ENCODE peak calls at places on chromosomes 12 and 14, in seven cellular contexts. One of them, this sample, is unnamed.
A peak's percentile ranks its signal among the peaks of the same experiment; 100 is the strongest.

GRCh38 chr12:93536766-93537515 is 35.5 kb upstream of the SOCS2 start:
- DNase-seq in HCT116: no peak
- DNase-seq in A549: no peak
- DNase-seq in ovary: no peak
- DNase-seq in breast epithelium: no peak
- DNase-seq in adrenal gland: no peak
- DNase-seq in tibial nerve: no peak
- DNase-seq in this sample: no peak

GRCh38 chr14:68947802-68948201 is 31.3 kb downstream of the ACTN1 start:
- DNase-seq in ovary: peak; percentile 77
- DNase-seq in adrenal gland: no peak
- DNase-seq in HCT116: no peak
- DNase-seq in breast epithelium: no peak
- DNase-seq in A549: peak; percentile 76
- DNase-seq in tibial nerve: peak; percentile 51
- DNase-seq in this sample: peak; percentile 65

GRCh38 chr14:23638414-23639047 is 2.4 kb downstream of the DHRS2 start:
- DNase-seq in ovary: no peak
- DNase-seq in breast epithelium: no peak
- DNase-seq in A549: no peak
- DNase-seq in tibial nerve: no peak
- DNase-seq in adrenal gland: no peak
- DNase-seq in HCT116: no peak
- DNase-seq in this sample: no peak

GRCh38 chr14:49959822-49960408 is 67.0 kb downstream of the ARF6 start:
- DNase-seq in A549: no peak
- DNase-seq in breast epithelium: no peak
- DNase-seq in HCT116: no peak
- DNase-seq in ovary: no peak
- DNase-seq in adrenal gland: no peak
- DNase-seq in tibial nerve: no peak
- DNase-seq in this sample: no peak

GRCh38 chr14:46250113-46250703 is 401.4 kb downstream of the RPL10L start:
- DNase-seq in HCT116: peak; percentile 19
- DNase-seq in adrenal gland: no peak
- DNase-seq in tibial nerve: no peak
- DNase-seq in A549: peak; percentile 35
- DNase-seq in breast epithelium: no peak
- DNase-seq in ovary: no peak
- DNase-seq in this sample: no peak

GRCh38 chr12:5264006-5264405 is 167.9 kb upstream of the NTF3 start:
- DNase-seq in A549: no peak
- DNase-seq in ovary: no peak
- DNase-seq in HCT116: no peak
- DNase-seq in tibial nerve: no peak
- DNase-seq in adrenal gland: no peak
- DNase-seq in breast epithelium: no peak
- DNase-seq in this sample: no peak

GRCh38 chr14:72999316-72999715 is 27.6 kb downstream of the ZFYVE1 start:
- DNase-seq in ovary: no peak
- DNase-seq in HCT116: no peak
- DNase-seq in tibial nerve: no peak
- DNase-seq in adrenal gland: no peak
- DNase-seq in breast epithelium: no peak
- DNase-seq in A549: no peak
- DNase-seq in this sample: no peak

GRCh38 chr12:89349814-89350213 is 2.5 kb downstream of the DUSP6 start:
- DNase-seq in breast epithelium: no peak
- DNase-seq in tibial nerve: no peak
- DNase-seq in ovary: no peak
- DNase-seq in A549: no peak
- DNase-seq in HCT116: no peak
- DNase-seq in adrenal gland: no peak
- DNase-seq in this sample: peak; percentile 14

GRCh38 chr14:29265852-29266251 is 499.3 kb downstream of the FOXG1 start:
- DNase-seq in ovary: no peak
- DNase-seq in breast epithelium: no peak
- DNase-seq in HCT116: no peak
- DNase-seq in tibial nerve: no peak
- DNase-seq in A549: no peak
- DNase-seq in adrenal gland: no peak
- DNase-seq in this sample: no peak

GRCh38 chr14:96162265-96162664 is 42.4 kb upstream of the BDKRB2 start:
- DNase-seq in ovary: no peak
- DNase-seq in breast epithelium: no peak
- DNase-seq in tibial nerve: no peak
- DNase-seq in adrenal gland: no peak
- DNase-seq in A549: no peak
- DNase-seq in HCT116: no peak
- DNase-seq in this sample: no peak

GRCh38 chr12:59077153-59077930 is 157.0 kb upstream of the LRIG3 start:
- DNase-seq in A549: no peak
- DNase-seq in tibial nerve: no peak
- DNase-seq in ovary: peak; percentile 25
- DNase-seq in adrenal gland: no peak
- DNase-seq in breast epithelium: no peak
- DNase-seq in HCT116: no peak
- DNase-seq in this sample: no peak

GRCh38 chr14:85054178-85054577 is 475.8 kb upstream of the FLRT2 start:
- DNase-seq in adrenal gland: no peak
- DNase-seq in HCT116: no peak
- DNase-seq in tibial nerve: no peak
- DNase-seq in A549: no peak
- DNase-seq in ovary: no peak
- DNase-seq in breast epithelium: no peak
- DNase-seq in this sample: no peak

GRCh38 chr14:91888641-91889476 is 21.5 kb upstream of the TC2N start:
- DNase-seq in ovary: no peak
- DNase-seq in adrenal gland: no peak
- DNase-seq in tibial nerve: no peak
- DNase-seq in A549: no peak
- DNase-seq in breast epithelium: no peak
- DNase-seq in HCT116: no peak
- DNase-seq in this sample: no peak

GRCh38 chr12:9668141-9669018 is 1.1 kb upstream of the CLEC2D start:
- DNase-seq in A549: no peak
- DNase-seq in adrenal gland: no peak
- DNase-seq in HCT116: no peak
- DNase-seq in tibial nerve: no peak
- DNase-seq in breast epithelium: no peak
- DNase-seq in ovary: peak; percentile 36
- DNase-seq in this sample: no peak

GRCh38 chr12:9674226-9674590 is 4.7 kb downstream of the CLEC2D start:
- DNase-seq in breast epithelium: no peak
- DNase-seq in adrenal gland: no peak
- DNase-seq in tibial nerve: no peak
- DNase-seq in A549: no peak
- DNase-seq in ovary: no peak
- DNase-seq in HCT116: no peak
- DNase-seq in this sample: no peak

GRCh38 chr12:9669019-9669326 is 540 bp upstream of the CLEC2D start:
- DNase-seq in breast epithelium: no peak
- DNase-seq in HCT116: no peak
- DNase-seq in adrenal gland: no peak
- DNase-seq in tibial nerve: no peak
- DNase-seq in ovary: no peak
- DNase-seq in A549: no peak
- DNase-seq in this sample: no peak

GRCh38 chr12:9669534-9669933 is at the start of gene CLEC2D:
- DNase-seq in adrenal gland: no peak
- DNase-seq in tibial nerve: no peak
- DNase-seq in HCT116: no peak
- DNase-seq in breast epithelium: no peak
- DNase-seq in ovary: no peak
- DNase-seq in A549: no peak
- DNase-seq in this sample: no peak

GRCh38 chr12:9673404-9674225 is 4.1 kb downstream of the CLEC2D start:
- DNase-seq in ovary: peak; percentile 55
- DNase-seq in adrenal gland: peak; percentile 34
- DNase-seq in tibial nerve: no peak
- DNase-seq in A549: peak; percentile 53
- DNase-seq in breast epithelium: no peak
- DNase-seq in HCT116: peak; percentile 51
- DNase-seq in this sample: no peak
- TF ChIP-seq POLR2A in ovary: no peak
- TF ChIP-seq POLR2A in adrenal gland: no peak
- TF ChIP-seq POLR2A in tibial nerve: no peak
- TF ChIP-seq POLR2A in A549: no peak
- TF ChIP-seq POLR2A in breast epithelium: no peak
- TF ChIP-seq POLR2A in HCT116: no peak
- TF ChIP-seq POLR2A in this sample: no peak

GRCh38 chr12:14387472-14387871 is 22.0 kb downstream of the ATF7IP start:
- DNase-seq in breast epithelium: no peak
- DNase-seq in ovary: no peak
- DNase-seq in HCT116: no peak
- DNase-seq in tibial nerve: no peak
- DNase-seq in adrenal gland: no peak
- DNase-seq in A549: no peak
- DNase-seq in this sample: no peak

GRCh38 chr12:14390885-14391530 is 25.5 kb downstream of the ATF7IP start:
- DNase-seq in HCT116: no peak
- DNase-seq in breast epithelium: no peak
- DNase-seq in adrenal gland: no peak
- DNase-seq in tibial nerve: no peak
- DNase-seq in A549: no peak
- DNase-seq in ovary: no peak
- DNase-seq in this sample: no peak

GRCh38 chr12:14390449-14390848 is 25.0 kb downstream of the ATF7IP start:
- DNase-seq in adrenal gland: no peak
- DNase-seq in breast epithelium: no peak
- DNase-seq in A549: no peak
- DNase-seq in tibial nerve: no peak
- DNase-seq in ovary: no peak
- DNase-seq in HCT116: no peak
- DNase-seq in this sample: no peak

GRCh38 chr12:14379508-14379907 is 14.0 kb downstream of the ATF7IP start:
- DNase-seq in breast epithelium: no peak
- DNase-seq in A549: no peak
- DNase-seq in tibial nerve: no peak
- DNase-seq in ovary: no peak
- DNase-seq in HCT116: no peak
- DNase-seq in adrenal gland: no peak
- DNase-seq in this sample: no peak

DNA sequence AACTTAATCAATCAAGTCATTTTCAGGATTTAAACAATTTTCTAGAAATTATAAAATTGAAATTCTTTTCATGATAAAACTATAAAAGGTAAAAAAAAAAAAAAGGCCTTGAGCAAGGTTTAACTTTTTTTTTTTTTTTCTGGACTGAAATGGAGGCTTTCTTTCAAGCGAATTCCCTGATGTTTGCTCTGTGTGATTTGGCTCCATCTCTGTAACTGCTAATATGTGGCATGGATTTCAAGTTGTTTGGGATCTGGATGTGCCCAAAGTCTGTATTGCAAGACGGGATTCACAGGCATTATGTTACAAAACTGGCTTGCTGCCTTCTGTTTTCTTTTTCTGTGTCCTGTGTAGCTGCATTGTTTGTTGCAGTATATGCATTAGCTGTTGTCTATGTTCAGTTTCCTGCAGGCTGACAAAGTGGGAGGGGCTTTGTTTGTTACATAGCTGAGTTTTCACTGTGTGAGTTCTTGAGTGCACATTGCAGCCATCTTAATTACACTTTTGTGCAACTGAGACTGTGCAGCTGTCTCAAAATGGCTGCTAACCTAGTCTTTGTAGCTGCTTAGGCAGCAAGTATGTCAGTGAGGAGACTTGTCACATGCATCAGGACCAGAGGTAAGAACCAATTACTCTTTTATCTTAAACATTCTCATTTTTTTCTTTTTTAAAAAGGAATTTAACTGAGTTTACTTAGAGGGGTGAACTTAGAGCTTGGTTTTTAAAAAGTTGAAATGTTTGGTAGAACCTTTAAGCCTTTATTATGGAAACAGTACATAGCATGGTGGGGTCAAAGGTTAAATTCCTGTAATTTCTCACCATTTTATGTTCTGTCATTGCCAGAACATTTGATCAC is 19.5 kb downstream of the ATF7IP start:
- DNase-seq in A549: peak; percentile 91
- DNase-seq in ovary: no peak
- DNase-seq in HCT116: peak; percentile 93
- DNase-seq in tibial nerve: no peak
- DNase-seq in breast epithelium: no peak
- DNase-seq in adrenal gland: peak; percentile 73
- DNase-seq in this sample: peak; percentile 75
- TF ChIP-seq POLR2A in A549: no peak
- TF ChIP-seq POLR2A in ovary: no peak
- TF ChIP-seq POLR2A in HCT116: no peak
- TF ChIP-seq POLR2A in tibial nerve: no peak
- TF ChIP-seq POLR2A in breast epithelium: no peak
- TF ChIP-seq POLR2A in adrenal gland: peak; percentile 78
- TF ChIP-seq POLR2A in this sample: no peak

DNA sequence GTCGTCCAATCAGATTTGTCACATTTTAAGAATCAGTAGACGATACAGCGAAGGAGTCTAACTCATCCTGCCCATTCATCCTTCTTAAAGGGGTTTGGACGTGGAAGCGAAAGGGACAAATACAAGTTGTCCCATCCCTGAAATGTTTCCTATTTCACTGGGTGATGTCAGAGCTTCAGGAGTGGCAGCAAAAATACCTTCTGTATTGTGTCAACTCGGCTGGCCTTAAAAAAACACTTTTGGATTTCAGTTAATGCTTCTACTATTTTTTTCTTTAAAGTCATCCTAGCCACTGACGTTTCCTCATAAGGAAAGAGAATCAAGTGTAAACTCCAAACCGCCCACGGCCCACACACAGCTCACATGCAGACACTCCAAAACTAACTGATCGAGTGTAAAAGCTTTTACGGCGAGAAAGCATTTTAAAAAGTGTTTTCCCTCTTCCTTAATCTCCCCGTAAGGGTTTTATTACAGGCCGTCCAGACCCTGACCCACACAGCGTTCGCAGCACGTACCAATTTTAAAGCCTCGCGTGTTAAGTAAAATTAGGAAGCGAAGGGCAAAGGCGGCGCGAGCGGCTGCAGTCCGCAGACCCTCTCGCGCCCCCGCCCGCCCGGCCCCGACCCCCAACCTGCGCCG is 593 bp downstream of the CFL2 start:
- DNase-seq in tibial nerve: no peak
- DNase-seq in ovary: peak; percentile 52
- DNase-seq in A549: peak; percentile 51
- DNase-seq in breast epithelium: no peak
- DNase-seq in adrenal gland: peak; percentile 33
- DNase-seq in HCT116: no peak
- DNase-seq in this sample: peak; percentile 57
- TF ChIP-seq POLR2A in tibial nerve: peak; percentile 56
- TF ChIP-seq POLR2A in ovary: no peak
- TF ChIP-seq POLR2A in A549: no peak
- TF ChIP-seq POLR2A in breast epithelium: peak; percentile 42
- TF ChIP-seq POLR2A in adrenal gland: no peak
- TF ChIP-seq POLR2A in HCT116: no peak
- TF ChIP-seq POLR2A in this sample: peak; percentile 58

DNA sequence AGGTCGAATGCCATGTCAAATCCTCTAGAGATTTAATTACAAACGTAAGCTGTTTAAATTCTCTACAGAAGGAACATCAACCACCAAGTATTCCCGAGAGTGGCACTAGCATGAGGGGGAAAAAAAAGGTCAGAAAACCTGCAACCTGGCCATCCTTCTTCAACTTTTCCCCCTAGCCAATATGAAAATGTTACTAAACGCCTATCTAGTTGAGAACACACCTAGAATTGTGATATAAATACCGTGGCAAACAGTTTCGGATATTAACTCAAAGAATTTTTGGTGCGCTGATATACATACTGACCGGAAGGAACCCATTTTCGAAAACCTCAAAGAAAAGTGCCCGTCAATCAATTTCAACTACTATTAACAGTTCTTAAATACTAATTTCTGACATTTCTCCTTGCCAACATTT is 1.8 kb downstream of the HNRNPC start:
- DNase-seq in breast epithelium: no peak
- DNase-seq in ovary: no peak
- DNase-seq in adrenal gland: no peak
- DNase-seq in tibial nerve: no peak
- DNase-seq in HCT116: no peak
- DNase-seq in A549: no peak
- DNase-seq in this sample: no peak
- TF ChIP-seq POLR2A in breast epithelium: no peak
- TF ChIP-seq POLR2A in ovary: no peak
- TF ChIP-seq POLR2A in adrenal gland: no peak
- TF ChIP-seq POLR2A in tibial nerve: no peak
- TF ChIP-seq POLR2A in HCT116: no peak
- TF ChIP-seq POLR2A in A549: no peak
- TF ChIP-seq POLR2A in this sample: no peak